ENCODE peak calls at places on chromosomes 5 and 9, in six cellular contexts. Z is H1, W is HepG2, L is SK-N-SH, Q is GM12878, H is K562. P is an unnamed sample.

GRCh38 chr9:21576331-21577189 is 94.4 kb upstream of the IFNE start:
- DNase-seq in H (no peak), W (peak), L (no peak), Q (peak), Z (no peak), P (no peak)

GRCh38 chr5:68435611-68436010 is 220.1 kb downstream of the PIK3R1 start:
- DNase-seq in Q (no peak), L (no peak), W (no peak), H (no peak), Z (no peak), P (peak)

GRCh38 chr5:54309237-54309636 is 1.1 kb downstream of the ARL15 start:
- DNase-seq in Z (no peak), L (peak), H (no peak), Q (no peak), W (no peak), P (no peak)

GRCh38 chr5:118768607-118769175 is 219.7 kb downstream of the DTWD2 start:
- DNase-seq in Z (no peak), Q (no peak), W (no peak), L (no peak), H (no peak), P (no peak)

GRCh38 chr9:133254471-133254870 is 20.5 kb downstream of the ABO start:
- DNase-seq in Q (no peak), L (no peak), Z (no peak), W (no peak), H (no peak), P (no peak)

GRCh38 chr5:72214168-72214567 is 105.9 kb downstream of the MRPS27 start:
- DNase-seq in Z (no peak), Q (no peak), L (no peak), H (no peak), W (no peak), P (no peak)

GRCh38 chr5:107466233-107466769 is 204.4 kb downstream of the EFNA5 start:
- DNase-seq in Q (no peak), Z (no peak), W (no peak), L (no peak), H (no peak), P (no peak)

GRCh38 chr5:129670944-129671343 is 77.0 kb upstream of the MINAR2 start:
- DNase-seq in H (no peak), W (no peak), Q (no peak), L (no peak), Z (no peak), P (no peak)

GRCh38 chr5:610744-611730 is 1.1 kb upstream of the CEP72 start:
- DNase-seq in Q (no peak), L (no peak), W (no peak), H (no peak), Z (no peak), P (no peak)

GRCh38 chr5:56961746-56962145 is 9.8 kb upstream of the MIER3 start:
- DNase-seq in H (no peak), W (no peak), L (no peak), Z (no peak), Q (no peak), P (no peak)

GRCh38 chr5:32538031-32538547 is 47.3 kb upstream of the SUB1 start:
- DNase-seq in H (no peak), L (no peak), W (no peak), Q (peak), Z (no peak), P (no peak)

GRCh38 chr9:108972626-108973209 is 38.5 kb downstream of the ABITRAM start:
- DNase-seq in H (no peak), Z (no peak), L (no peak), Q (no peak), W (no peak), P (no peak)

GRCh38 chr5:124395287-124395686 is 351.2 kb downstream of the ZNF608 start:
- DNase-seq in Z (no peak), W (no peak), Q (no peak), L (peak), H (no peak), P (no peak)

GRCh38 chr5:129094087-129094923 is at the start of gene ISOC1:
- DNase-seq in L (peak), W (peak), Z (peak), Q (peak), H (peak), P (peak)

GRCh38 chr5:16593630-16594029 is 23.2 kb downstream of the RETREG1 start:
- DNase-seq in Q (no peak), Z (no peak), L (no peak), H (no peak), W (no peak), P (no peak)

GRCh38 chr9:112858005-112858404 is 32.7 kb downstream of the SLC46A2 start:
- DNase-seq in Q (no peak), L (no peak), W (no peak), Z (no peak), H (no peak), P (no peak)

GRCh38 chr5:150523472-150524350 is 15.8 kb downstream of the NDST1 start:
- DNase-seq in H (peak), Z (no peak), Q (no peak), W (peak), L (peak), P (no peak)

GRCh38 chr5:39906146-39906545 is 481.4 kb upstream of the DAB2 start:
- DNase-seq in H (no peak), Z (no peak), L (no peak), W (no peak), Q (no peak), P (no peak)

GRCh38 chr9:103364753-103365152 is 369.6 kb downstream of the CYLC2 start:
- DNase-seq in L (no peak), W (no peak), Q (no peak), Z (no peak), H (no peak), P (no peak)

GRCh38 chr9:1871486-1872181 is 143.5 kb upstream of the SMARCA2 start:
- DNase-seq in W (peak), Q (no peak), H (no peak), Z (no peak), L (no peak), P (no peak)

GRCh38 chr9:26833792-26834191 is 58.8 kb downstream of the CAAP1 start:
- DNase-seq in W (no peak), Z (no peak), Q (no peak), H (no peak), L (no peak), P (no peak)

GRCh38 chr9:22078081-22078480 is 69.0 kb upstream of the CDKN2B start:
- DNase-seq in Q (no peak), L (no peak), Z (no peak), H (no peak), W (no peak), P (no peak)

GRCh38 chr9:101527066-101527465 is 6.6 kb upstream of the RNF20 start:
- DNase-seq in H (no peak), Q (no peak), L (no peak), W (no peak), Z (no peak), P (no peak)

GRCh38 chr5:81093536-81094196 is 133.5 kb downstream of the RASGRF2 start:
- DNase-seq in L (no peak), Z (no peak), H (no peak), Q (no peak), W (no peak), P (no peak)
- TF ChIP-seq CTCF in L (no peak), Z (no peak), H (no peak), Q (no peak), W (no peak), P (no peak)

DNA sequence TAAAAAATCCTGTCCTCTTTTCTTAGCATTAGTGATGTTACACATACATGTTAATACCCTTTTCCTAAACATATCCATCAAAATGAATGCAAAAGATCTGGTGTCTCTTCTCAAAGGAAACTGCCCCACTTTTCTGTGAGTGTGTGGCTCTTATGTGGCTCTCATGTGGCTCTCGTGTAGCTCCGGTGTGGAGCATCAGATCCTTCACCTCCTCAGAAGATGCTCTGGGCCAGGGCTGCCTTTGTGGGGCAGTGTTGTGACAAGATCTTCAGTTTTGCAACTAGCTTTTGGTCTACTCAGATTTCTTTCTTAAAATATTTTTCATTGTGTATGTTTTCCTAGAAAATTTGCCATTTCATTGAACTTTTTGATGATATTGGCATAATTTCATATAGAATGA is 19.3 kb downstream of the GARNL3 start:
- DNase-seq in L (no peak), Z (no peak), Q (no peak), H (no peak), W (no peak), P (peak)
- TF ChIP-seq GABPA in L (no peak), Z (no peak), Q (no peak), H (no peak), W (no peak), P (no peak)

DNA sequence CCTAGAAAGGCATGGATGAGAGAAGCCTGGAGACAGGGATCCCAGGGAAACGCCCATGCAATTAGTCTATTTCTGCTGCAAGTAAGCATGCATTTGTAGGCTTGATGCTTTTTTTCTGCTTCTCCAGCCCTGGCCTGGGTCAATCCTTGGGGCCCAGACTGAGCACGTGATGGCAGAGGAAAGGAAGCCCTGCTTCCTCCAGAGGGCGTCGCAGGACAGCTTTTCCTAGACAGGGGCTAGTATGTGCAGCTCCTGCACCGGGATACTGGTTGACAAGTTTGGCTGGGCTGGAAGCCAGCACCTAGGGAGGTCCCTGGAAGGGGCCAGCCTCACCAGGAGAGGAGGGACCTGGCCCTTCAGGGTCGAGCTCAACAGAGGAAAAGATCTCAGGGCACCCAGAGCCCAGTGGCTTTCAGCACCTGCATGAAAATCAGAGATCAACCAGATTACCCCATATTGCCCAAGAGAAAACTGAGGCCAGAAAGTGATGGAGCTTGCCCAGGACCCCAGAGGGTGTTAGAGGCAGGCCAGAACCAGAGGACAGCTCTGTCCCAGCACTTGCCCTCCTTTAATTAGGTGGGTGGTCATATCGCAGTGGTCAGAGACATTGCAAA is 67.3 kb downstream of the KLF4 start:
- DNase-seq in L (peak), W (peak), Z (peak), Q (no peak), H (peak), P (peak)
- TF ChIP-seq POLR2AphosphoS5 in L (no peak), W (no peak), Z (no peak), Q (no peak), H (no peak), P (no peak)

GRCh38 chr9:16928179-16928945 is 57.9 kb upstream of the BNC2 start:
- DNase-seq in L (no peak), Q (no peak), W (no peak), Z (no peak), H (no peak), P (no peak)
- TF ChIP-seq CTCF in L (no peak), Q (no peak), W (no peak), Z (no peak), H (no peak), P (no peak)